ENCODE peak calls at places on chromosome 18, in five cellular contexts. F is K562, V is HepG2, H is H1, R is GM12892. Z is an unnamed sample.

GRCh38 chr18:59054892-59055291 is 84.8 kb upstream of the SEC11C start:
- DNase-seq in V (no peak), R (no peak), H (no peak), F (no peak), Z (no peak)

GRCh38 chr18:26515643-26516495 is 32.5 kb downstream of the KCTD1 start:
- DNase-seq in H (no peak), F (no peak), V (no peak), R (no peak), Z (no peak)

GRCh38 chr18:62329676-62330454 is 4.8 kb downstream of the TNFRSF11A start:
- DNase-seq in R (no peak), V (peak), H (no peak), F (no peak), Z (no peak)

GRCh38 chr18:58347135-58347534 is 281.8 kb downstream of the ALPK2 start:
- DNase-seq in F (no peak), V (no peak), H (no peak), R (no peak), Z (no peak)

GRCh38 chr18:25223899-25224607 is 127.9 kb downstream of the ZNF521 start:
- DNase-seq in H (no peak), V (no peak), R (no peak), F (no peak), Z (no peak)

GRCh38 chr18:51653507-51654213 is 456.2 kb upstream of the MEX3C start:
- DNase-seq in H (no peak), R (no peak), V (no peak), F (no peak), Z (no peak)

GRCh38 chr18:54690198-54690597 is 99.2 kb downstream of the DYNAP start:
- DNase-seq in H (no peak), V (no peak), F (no peak), R (no peak), Z (no peak)

GRCh38 chr18:37272841-37273240 is 292.8 kb downstream of the CELF4 start:
- DNase-seq in H (no peak), R (no peak), F (no peak), V (no peak), Z (no peak)

GRCh38 chr18:35110554-35111058 is 69.4 kb downstream of the MAPRE2 start:
- DNase-seq in F (peak), H (no peak), V (no peak), R (no peak), Z (no peak)

GRCh38 chr18:39184176-39184575 is 1618.6 kb upstream of the CELF4 start:
- DNase-seq in R (no peak), V (no peak), H (no peak), F (no peak), Z (no peak)

GRCh38 chr18:7616661-7617060 is 49.5 kb downstream of the PTPRM start:
- DNase-seq in F (no peak), V (no peak), R (no peak), H (no peak), Z (no peak)

GRCh38 chr18:25827961-25828561 is 262.4 kb downstream of the SS18 start:
- DNase-seq in H (no peak), V (peak), F (no peak), R (no peak), Z (no peak)

GRCh38 chr18:61531891-61532290 is 198.7 kb downstream of the CDH20 start:
- DNase-seq in H (no peak), V (no peak), F (no peak), R (no peak), Z (no peak)

GRCh38 chr18:59380706-59381105 is 21.6 kb upstream of the LMAN1 start:
- DNase-seq in R (no peak), F (no peak), V (no peak), H (no peak), Z (no peak)

GRCh38 chr18:435940-436339 is 64.6 kb downstream of the COLEC12 start:
- DNase-seq in F (no peak), R (no peak), V (no peak), H (no peak), Z (no peak)

GRCh38 chr18:40607741-40608140 is 1347.3 kb upstream of the PIK3C3 start:
- DNase-seq in F (no peak), R (no peak), V (no peak), H (no peak), Z (no peak)

GRCh38 chr18:56380682-56381081 is 257.7 kb downstream of the TXNL1 start:
- DNase-seq in R (no peak), H (no peak), V (no peak), F (no peak), Z (no peak)

GRCh38 chr18:42182728-42183700 is 228.0 kb downstream of the PIK3C3 start:
- DNase-seq in H (no peak), F (no peak), V (no peak), R (no peak), Z (no peak)

GRCh38 chr18:7758764-7759163 is 191.6 kb downstream of the PTPRM start:
- DNase-seq in F (no peak), R (no peak), V (no peak), H (no peak), Z (no peak)

GRCh38 chr18:71426441-71426840 is 1117.7 kb downstream of the CBLN2 start:
- DNase-seq in F (no peak), H (no peak), R (no peak), V (no peak), Z (no peak)

GRCh38 chr18:72652990-72653593 is 109.0 kb upstream of the CBLN2 start:
- DNase-seq in H (peak), R (no peak), F (peak), V (peak), Z (peak)

DNA sequence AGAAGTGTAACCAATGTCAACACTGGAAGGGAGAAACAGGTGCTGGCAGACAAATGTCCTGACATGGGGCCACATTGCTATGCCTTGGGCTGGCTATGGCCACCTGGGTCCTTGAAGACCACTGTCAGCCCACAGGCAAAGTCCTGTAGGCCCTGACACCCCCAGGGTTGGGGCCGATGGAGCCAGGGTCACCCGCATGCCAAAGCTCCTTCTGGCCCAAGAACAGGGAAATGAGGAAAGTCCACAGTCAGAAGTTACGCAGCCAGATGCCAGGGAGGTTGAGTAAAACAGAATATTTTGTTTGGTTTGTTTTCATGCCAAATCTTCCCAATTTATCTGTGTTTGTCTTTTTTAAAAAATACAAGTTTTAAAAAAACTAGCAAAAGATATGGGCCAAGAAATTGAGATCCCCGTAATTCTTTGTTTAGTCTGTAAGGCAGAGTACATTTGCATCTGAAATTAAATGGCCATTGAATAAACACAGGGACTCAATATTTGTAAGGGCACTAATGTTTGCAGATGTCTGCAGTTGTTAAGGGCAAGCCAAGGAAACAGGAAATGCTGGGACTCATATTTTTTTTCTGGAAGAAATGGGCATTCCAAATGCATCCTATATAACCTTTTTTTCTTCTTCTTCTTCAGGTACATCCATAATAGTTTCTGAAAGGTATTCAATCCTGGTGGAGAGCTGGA is 186.4 kb downstream of the FAM210A start:
- DNase-seq in H (no peak), R (no peak), F (no peak), V (no peak), Z (no peak)
- TF ChIP-seq TAF1 in H (no peak), R (no peak), F (no peak), V (no peak), Z (no peak)

GRCh38 chr18:12585218-12585617 is 72.7 kb downstream of the SPIRE1 start:
- DNase-seq in H (no peak), R (no peak), V (no peak), F (no peak), Z (no peak)
- TF ChIP-seq POLR2A in H (no peak), R (no peak), V (no peak), F (no peak), Z (no peak)

DNA sequence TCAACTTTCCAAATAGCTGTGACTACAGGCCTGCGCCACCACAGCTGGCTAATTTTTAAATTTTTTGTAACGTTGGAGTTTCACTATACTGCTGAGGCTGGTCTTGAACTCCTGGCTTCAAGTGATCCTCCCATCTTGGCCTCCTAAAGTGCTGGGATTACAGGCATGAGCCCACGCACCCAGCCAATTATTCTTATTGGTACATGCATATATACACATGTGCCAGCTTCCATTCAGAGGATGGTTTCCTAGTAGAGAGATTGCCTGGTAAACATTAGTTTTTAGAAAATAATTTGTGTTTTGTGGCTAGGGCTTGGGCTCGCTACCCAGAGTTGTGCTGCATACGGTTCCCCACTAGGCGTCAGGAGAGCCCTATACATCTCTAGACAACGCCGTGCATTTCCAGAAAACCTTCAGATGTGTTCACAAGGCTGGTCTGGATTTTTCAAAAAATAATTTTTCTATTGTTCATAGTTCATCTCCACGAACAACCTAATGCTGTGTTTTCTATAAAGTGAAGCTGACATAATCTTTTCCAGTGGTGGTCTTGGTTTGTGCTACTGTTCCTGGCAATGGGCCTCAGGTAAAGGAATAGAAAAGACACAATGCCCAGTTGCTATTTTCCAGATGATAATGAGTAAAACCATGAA is 14.6 kb upstream of the AFG3L2 start:
- DNase-seq in R (no peak), V (peak), F (peak), H (no peak), Z (peak)
- TF ChIP-seq POLR2AphosphoS5 in R (no peak), V (no peak), F (no peak), H (no peak), Z (no peak)

GRCh38 chr18:49249523-49249922 is 210.9 kb downstream of the DYM start:
- DNase-seq in R (no peak), F (no peak), V (no peak), H (no peak), Z (no peak)
- TF ChIP-seq TAF1 in R (no peak), F (no peak), V (no peak), H (no peak), Z (no peak)

GRCh38 chr18:21742323-21742687 is 1.7 kb downstream of the MIB1 start:
- DNase-seq in R (no peak), H (no peak), F (peak), V (no peak), Z (no peak)

GRCh38 chr18:21741511-21742322 is 1.1 kb downstream of the MIB1 start:
- DNase-seq in V (no peak), R (no peak), H (no peak), F (peak), Z (no peak)

GRCh38 chr18:21740474-21740723 is 193 bp upstream of the MIB1 start:
- DNase-seq in V (peak), H (peak), R (peak), F (peak), Z (peak)

GRCh38 chr18:21739604-21740473 is 753 bp upstream of the MIB1 start:
- DNase-seq in H (no peak), V (no peak), R (no peak), F (peak), Z (no peak)

GRCh38 chr18:21740724-21741510 is at the start of gene MIB1:
- DNase-seq in R (peak), F (peak), H (no peak), V (no peak), Z (peak)
- TF ChIP-seq POLR2A in R (peak), F (peak), H (peak), V (peak), Z (peak)

GRCh38 chr18:8984131-8984670 is 118.3 kb upstream of the NDUFV2 start:
- DNase-seq in R (no peak), H (no peak), V (no peak), F (no peak), Z (no peak)
- TF ChIP-seq POLR2AphosphoS5 in R (no peak), H (no peak), V (no peak), F (no peak), Z (no peak)

GRCh38 chr18:28455971-28456370 is 279.0 kb upstream of the CDH2 start:
- DNase-seq in R (no peak), V (no peak), H (no peak), F (no peak), Z (no peak)
- TF ChIP-seq TAF1 in R (no peak), V (no peak), H (no peak), F (no peak), Z (no peak)

DNA sequence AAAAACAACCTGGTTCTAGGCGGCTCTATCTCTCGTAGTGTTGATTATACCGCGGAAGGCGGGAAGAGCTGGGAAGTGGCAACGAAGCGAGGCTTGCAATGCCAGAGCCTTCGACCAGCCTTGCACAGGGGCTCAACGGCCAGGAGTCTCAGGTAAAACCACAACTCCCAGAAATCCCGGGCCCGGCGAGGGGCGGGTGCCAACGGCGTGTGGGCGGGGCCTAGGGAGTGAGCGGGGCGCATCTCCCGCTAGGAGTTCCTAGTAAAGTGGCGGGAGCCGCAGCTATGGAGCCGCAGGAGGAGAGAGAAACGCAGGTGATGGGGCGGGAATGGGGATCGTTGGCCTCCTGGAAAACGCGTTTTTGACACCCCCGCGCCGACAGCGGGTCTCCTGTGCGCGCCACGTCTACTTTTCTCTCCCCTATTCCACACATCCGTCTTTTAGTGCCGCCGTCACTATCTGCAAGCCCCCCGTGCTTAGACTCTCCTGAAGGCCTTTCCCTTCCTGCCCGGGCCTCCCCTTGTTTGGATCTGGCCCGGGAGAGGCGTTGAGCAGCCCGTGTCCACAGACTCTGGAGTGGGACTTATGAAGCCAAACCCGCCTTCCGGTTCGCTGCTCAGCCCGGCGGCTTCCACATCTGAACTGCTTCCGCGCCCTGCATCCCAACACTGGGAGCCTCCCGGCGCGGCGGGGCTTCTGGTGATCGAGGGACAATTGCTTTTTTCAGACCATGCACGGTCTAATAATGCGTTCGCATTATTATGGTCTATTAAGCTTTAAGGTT is at the start of gene HAUS1:
- DNase-seq in F (peak), H (peak), R (peak), V (peak), Z (peak)
- TF ChIP-seq POLR2A in F (peak), H (peak), R (peak), V (peak), Z (peak)

GRCh38 chr18:10659000-10659399 is 133.2 kb downstream of the NAPG start:
- DNase-seq in V (no peak), H (no peak), F (no peak), R (no peak), Z (no peak)

GRCh38 chr18:10663750-10664149 is 137.9 kb downstream of the NAPG start:
- DNase-seq in H (no peak), F (no peak), V (no peak), R (no peak), Z (no peak)

GRCh38 chr18:10659594-10659993 is 133.8 kb downstream of the NAPG start:
- DNase-seq in F (no peak), H (no peak), V (no peak), R (no peak), Z (no peak)

GRCh38 chr18:10660485-10660884 is 134.7 kb downstream of the NAPG start:
- DNase-seq in V (no peak), R (no peak), H (no peak), F (no peak), Z (no peak)

GRCh38 chr18:10661333-10661732 is 135.5 kb downstream of the NAPG start:
- DNase-seq in R (no peak), V (no peak), H (no peak), F (no peak), Z (no peak)
- TF ChIP-seq POLR2AphosphoS5 in R (no peak), V (no peak), H (no peak), F (no peak), Z (no peak)